ENCODE peak calls at places on chromosomes 12 and 14, in four cellular contexts. K is PC-3, R is mammary epithelial cell, N is endothelial cell of umbilical vein. E is an unnamed sample.

GRCh38 chr14:105063041-105063440 is 2.2 kb downstream of the GPR132 start:
- DNase-seq in K (no peak), R (no peak), N (no peak), E (no peak)

GRCh38 chr12:13099066-13099909 is 4.2 kb downstream of the GSG1 start:
- DNase-seq in K (peak; percentile 35), R (no peak), N (peak; percentile 86), E (peak; percentile 36)

GRCh38 chr12:21541773-21542172 is 15.7 kb downstream of the SPX start:
- DNase-seq in K (no peak), R (no peak), N (no peak), E (no peak)

GRCh38 chr12:32516230-32516629 is 116.9 kb downstream of the FGD4 start:
- DNase-seq in K (no peak), R (no peak), N (no peak), E (no peak)

GRCh38 chr12:4700621-4701026 is 19.6 kb upstream of the GALNT8 start:
- DNase-seq in K (no peak), R (no peak), N (no peak), E (peak; percentile 69)

GRCh38 chr12:1691123-1692007 is 495 bp downstream of the ADIPOR2 start:
- DNase-seq in K (peak; percentile 24), R (peak; percentile 43), N (peak; percentile 39), E (no peak)

GRCh38 chr12:91326043-91327027 is 143.7 kb upstream of the DCN start:
- DNase-seq in K (peak; percentile 76), R (peak; percentile 26), N (peak; percentile 59), E (peak; percentile 66)

GRCh38 chr12:121139301-121139700 is 6.6 kb downstream of the P2RX7 start:
- DNase-seq in K (no peak), R (no peak), N (no peak), E (no peak)

GRCh38 chr14:102949801-102950451 is 27.5 kb downstream of the AMN start:
- DNase-seq in K (peak; percentile 21), R (no peak), N (no peak), E (no peak)
- H3K9ac ChIP-seq in K (no peak overlapping the region), R (no peak overlapping the region), N (no peak overlapping the region), E (no peak overlapping the region)

GRCh38 chr12:114444422-114445279 is 38.7 kb upstream of the TBX5 start:
- DNase-seq in K (no peak), R (no peak), N (no peak), E (peak; percentile 4)
- TF ChIP-seq EZH2 in K (no peak), R (no peak), N (no peak), E (no peak)

DNA sequence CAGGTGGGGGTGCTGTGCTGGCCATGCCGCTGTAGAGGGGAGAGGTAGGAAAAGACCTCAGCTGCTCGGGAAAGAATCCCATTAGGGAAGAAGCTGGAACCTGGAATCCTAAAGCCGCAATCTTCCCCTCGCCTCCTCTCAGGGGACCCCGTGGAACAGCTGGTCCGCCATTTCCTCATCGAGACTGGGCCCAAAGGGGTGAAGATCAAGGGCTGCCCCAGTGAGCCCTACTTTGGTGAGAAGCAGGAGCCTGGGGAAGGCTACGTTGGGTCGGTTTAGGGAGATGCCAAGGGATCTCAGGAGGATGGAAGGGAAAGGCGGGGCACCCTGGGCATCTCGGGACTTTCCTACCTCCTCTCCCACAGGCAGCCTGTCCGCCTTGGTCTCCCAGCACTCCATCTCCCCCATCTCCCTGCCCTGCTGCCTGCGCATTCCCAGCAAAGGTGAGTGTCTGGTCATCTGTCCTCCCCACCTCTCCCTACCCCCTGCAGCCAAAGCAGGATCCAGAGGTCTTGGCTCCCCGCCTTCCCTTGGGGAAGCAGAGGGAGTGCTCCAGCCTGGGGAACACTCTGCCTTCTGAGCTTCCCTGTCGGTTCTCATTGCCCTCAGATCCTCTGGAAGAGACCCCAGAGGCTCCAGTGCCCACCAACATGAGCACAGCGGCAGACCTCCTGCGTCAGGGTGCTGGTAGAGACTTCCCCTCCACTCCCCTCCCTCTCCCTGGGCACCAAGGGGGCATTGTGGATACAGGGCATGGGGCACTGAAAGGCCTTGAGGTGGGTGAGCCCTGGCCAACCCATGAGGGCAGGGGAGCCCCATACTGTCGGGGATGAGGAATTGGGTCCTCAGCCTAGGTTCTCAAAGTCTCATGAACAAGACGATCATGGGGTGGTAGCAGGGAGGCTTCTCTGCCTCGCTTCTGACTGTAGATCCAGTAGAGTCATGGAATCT is 12.4 kb downstream of the TNS2 start:
- DNase-seq in K (no peak), R (no peak), N (no peak), E (no peak)
- H3K9ac ChIP-seq in K (no peak overlapping the region), R (no peak overlapping the region), N (no peak overlapping the region), E (no peak overlapping the region)

GRCh38 chr12:107317751-107318553 is 224.6 kb upstream of the CRY1 start:
- DNase-seq in K (peak; percentile 91), R (peak; percentile 94), N (peak; percentile 81), E (peak; percentile 92)
- TF ChIP-seq EZH2 in K (no peak), R (no peak), N (no peak), E (no peak)

GRCh38 chr14:57209561-57209960 is 59.1 kb downstream of the EXOC5 start:
- DNase-seq in K (peak; percentile 73), R (peak; percentile 11), N (no peak), E (peak; percentile 68)
- H3K9ac ChIP-seq in K (no peak overlapping the region), R (no peak overlapping the region), N (no peak overlapping the region), E (no peak overlapping the region)

GRCh38 chr12:49960474-49961110 is 1.1 kb upstream of the AQP5 start:
- DNase-seq in K (no peak), R (no peak), N (no peak), E (no peak)
- TF ChIP-seq EZH2 in K (no peak), R (no peak), N (peak; percentile 51), E (no peak)

GRCh38 chr14:21245813-21246212 is 23.4 kb downstream of the HNRNPC start:
- DNase-seq in K (no peak), R (no peak), N (no peak), E (no peak)

GRCh38 chr14:21248338-21248737 is 20.9 kb downstream of the HNRNPC start:
- DNase-seq in K (no peak), R (no peak), N (no peak), E (no peak)

GRCh38 chr14:21240417-21240816 is 28.8 kb downstream of the HNRNPC start:
- DNase-seq in K (no peak), R (no peak), N (no peak), E (no peak)

GRCh38 chr14:21241218-21241819 is 27.9 kb downstream of the HNRNPC start:
- DNase-seq in K (peak; percentile 56), R (no peak), N (peak; percentile 37), E (no peak)

GRCh38 chr14:21244546-21244945 is 24.7 kb downstream of the HNRNPC start:
- DNase-seq in K (no peak), R (peak; percentile 30), N (no peak), E (no peak)
- H3K9ac ChIP-seq in K (no peak overlapping the region), R (no peak overlapping the region), N (no peak overlapping the region), E (no peak overlapping the region)